ENCODE peak calls at places on chromosomes 11 and 22, in four cellular contexts. P is thoracic aorta, C is HCT116, I is hepatocyte. U is an unnamed sample. For H3K9me3, the result is how much of the 10 kb centered on the place peaks cover.

GRCh38 chr22:45891471-45891995 is 85.4 kb downstream of the WNT7B start:
- DNase-seq in C (no peak), P (no peak), I (no peak), U (no peak)

GRCh38 chr11:110438017-110438416 is 8.3 kb downstream of the FDX1 start:
- DNase-seq in C (no peak), I (no peak), P (no peak), U (no peak)

GRCh38 chr11:61959026-61959608 is 8.3 kb downstream of the FTH1 start:
- DNase-seq in P (no peak), I (no peak), C (no peak), U (no peak)

GRCh38 chr22:22720201-22720723 is 75.8 kb downstream of the GGTLC2 start:
- DNase-seq in C (peak), I (peak), P (no peak), U (peak)

GRCh38 chr11:75557649-75558494 is 4.2 kb upstream of the SERPINH1 start:
- DNase-seq in P (no peak), I (peak), C (no peak), U (no peak)

GRCh38 chr11:48036466-48036865 is 56.1 kb downstream of the PTPRJ start:
- DNase-seq in C (no peak), I (no peak), P (no peak), U (no peak)

GRCh38 chr11:127037001-127037400 is 36.4 kb upstream of the KIRREL3 start:
- DNase-seq in I (no peak), P (no peak), C (no peak), U (no peak)

GRCh38 chr22:39087881-39088687 is 9.0 kb upstream of the APOBEC3H start:
- DNase-seq in I (no peak), C (no peak), P (no peak), U (no peak)

GRCh38 chr11:85787809-85788805 is 22.8 kb downstream of the SYTL2 start:
- DNase-seq in I (peak), P (no peak), C (no peak), U (no peak)

GRCh38 chr11:6968816-6969215 is 42.6 kb downstream of the ZNF215 start:
- DNase-seq in I (no peak), C (no peak), P (no peak), U (no peak)

GRCh38 chr11:282171-282570 is 4.0 kb downstream of the NLRP6 start:
- DNase-seq in I (no peak), P (no peak), C (no peak), U (no peak)

GRCh38 chr11:128026596-128026995 is 560.8 kb downstream of the ETS1 start:
- DNase-seq in P (peak), I (peak), C (no peak), U (no peak)

GRCh38 chr22:45496451-45496941 is 6.2 kb upstream of the FBLN1 start:
- DNase-seq in P (no peak), I (no peak), C (no peak), U (no peak)

GRCh38 chr11:126523441-126523840 is 168.0 kb downstream of the ST3GAL4 start:
- DNase-seq in P (no peak), C (no peak), I (no peak), U (no peak)

GRCh38 chr11:126231725-126232459 is 20.3 kb downstream of the FAM118B start:
- DNase-seq in P (no peak), I (peak), C (no peak), U (no peak)

GRCh38 chr11:86511086-86511551 is 136.4 kb downstream of the CCDC81 start:
- DNase-seq in P (no peak), C (no peak), I (peak), U (no peak)

GRCh38 chr11:102666331-102666957 is 39.1 kb downstream of the MMP27 start:
- DNase-seq in C (peak), I (peak), P (no peak), U (no peak)

GRCh38 chr11:129946256-129946655 is 50.9 kb upstream of the NFRKB start:
- DNase-seq in I (no peak), C (no peak), P (no peak), U (no peak)

GRCh38 chr11:107598225-107599139 is 7.5 kb downstream of the ELMOD1 start:
- DNase-seq in I (peak), P (no peak), C (peak), U (no peak)

GRCh38 chr22:43891360-43892182 is at the start of gene PNPLA5:
- DNase-seq in I (peak), C (no peak), P (no peak), U (peak)

GRCh38 chr11:11973361-11973800 is 35.0 kb downstream of the DKK3 start:
- DNase-seq in C (no peak), P (peak), I (no peak), U (no peak)

GRCh38 chr11:92861641-92862040 is 107.8 kb upstream of the MTNR1B start:
- DNase-seq in P (no peak), I (peak), C (no peak), U (no peak)

GRCh38 chr11:11584446-11584810 is 37.4 kb downstream of the GALNT18 start:
- DNase-seq in P (no peak), I (peak), C (peak), U (no peak)

GRCh38 chr11:128670631-128671030 is 23.2 kb upstream of the FLI1 start:
- DNase-seq in I (no peak), P (no peak), C (no peak), U (no peak)

DNA sequence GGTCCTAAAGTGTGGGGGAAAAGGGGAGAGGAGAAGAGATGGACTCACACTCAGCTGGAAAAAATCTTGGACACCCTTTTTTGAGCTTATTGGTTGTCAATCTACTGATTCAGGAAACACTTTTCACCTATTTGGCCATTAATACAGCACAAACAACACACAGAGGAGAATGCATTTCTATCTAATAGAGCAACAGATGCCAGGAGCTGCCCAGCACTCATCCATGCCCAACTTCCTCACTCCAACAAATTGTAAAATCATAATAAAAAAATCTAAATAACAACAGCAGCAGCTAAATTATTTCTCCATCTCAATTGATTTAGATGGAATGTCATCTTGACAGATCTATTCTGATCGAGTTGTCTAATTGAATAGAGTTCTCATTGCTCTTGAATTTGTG is 628.2 kb downstream of the OPCML start:
- DNase-seq in I (no peak), P (no peak), C (no peak), U (no peak)
- H3K9me3 ChIP-seq in I (under half), P (under half), C (under half), U (under half)

GRCh38 chr22:49210606-49211005 is 617.1 kb downstream of the BRD1 start:
- DNase-seq in I (no peak), C (no peak), P (no peak), U (no peak)
- H3K9me3 ChIP-seq in I (under half), C (under half), P (under half), U (under half)

DNA sequence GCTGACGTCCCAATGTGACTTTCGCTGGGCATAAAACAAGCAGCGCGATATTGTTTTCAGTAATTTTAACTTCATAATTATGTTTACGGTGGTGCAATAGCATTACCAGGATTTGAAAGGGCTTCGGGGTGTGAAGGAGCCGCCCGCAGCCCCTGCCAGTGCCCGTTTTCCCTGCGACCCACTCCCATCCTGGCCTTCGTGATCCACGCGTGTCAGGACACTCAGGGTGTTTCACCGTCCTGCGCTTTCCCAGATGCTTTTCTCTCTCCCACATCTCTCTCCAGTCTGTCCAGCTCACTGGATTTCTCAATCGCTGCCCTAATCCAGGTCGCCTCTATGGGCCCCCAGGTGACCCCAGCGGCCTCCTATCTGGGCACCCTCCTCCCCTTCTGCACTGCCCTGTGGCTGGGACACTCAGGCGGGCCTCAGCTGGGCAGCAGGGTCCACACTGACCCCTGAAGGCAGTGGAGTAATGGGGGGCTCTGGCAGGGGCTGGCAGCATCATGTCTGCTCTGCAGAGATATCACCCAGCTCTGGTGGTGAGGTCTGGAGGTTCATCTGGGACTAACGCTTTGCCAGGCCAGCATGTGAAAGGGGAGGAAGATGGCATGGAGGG is 623.0 kb downstream of the BRD1 start:
- DNase-seq in C (no peak), P (no peak), I (no peak), U (no peak)
- H3K9me3 ChIP-seq in C (under half), P (under half), I (under half), U (under half)

GRCh38 chr11:70838198-70838597 is 414.2 kb downstream of the SHANK2 start:
- DNase-seq in C (no peak), I (no peak), P (no peak), U (no peak)
- H3K9me3 ChIP-seq in C (under half), I (under half), P (under half), U (under half)

GRCh38 chr11:134668076-134668475 is 256.0 kb upstream of the B3GAT1 start:
- DNase-seq in P (no peak), I (no peak), C (no peak), U (no peak)
- H3K9me3 ChIP-seq in P (under half), I (under half), C (under half), U (under half)

DNA sequence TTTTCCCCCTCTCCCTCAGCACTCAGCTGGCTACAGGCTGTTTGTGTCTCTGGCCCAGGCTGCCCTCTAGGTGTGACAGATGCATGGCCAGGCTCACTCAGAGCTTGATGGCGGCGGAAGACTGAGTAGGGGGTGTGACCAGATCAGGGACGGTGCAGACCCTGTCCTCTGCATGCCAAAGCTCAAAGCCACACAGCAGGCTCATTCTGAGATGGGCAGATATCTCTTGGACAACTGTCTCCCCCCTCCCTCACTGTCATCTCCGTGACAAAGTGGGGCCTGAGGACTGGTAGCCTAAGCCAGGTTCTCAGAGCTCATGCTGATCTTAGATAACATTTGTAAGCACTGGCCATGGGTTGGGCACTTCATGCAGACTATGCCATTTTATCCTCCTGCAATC is 231.3 kb downstream of the DSCAML1 start:
- DNase-seq in P (no peak), I (no peak), C (no peak), U (no peak)
- H3K9me3 ChIP-seq in P (under half), I (under half), C (under half), U (under half)

GRCh38 chr11:73597956-73598718 is at the start of gene FAM168A:
- DNase-seq in I (peak), P (peak), C (peak), U (peak)
- H3K9me3 ChIP-seq in I (under half), P (under half), C (under half), U (under half)

GRCh38 chr22:48919187-48919590 is 908.5 kb downstream of the BRD1 start:
- DNase-seq in C (no peak), I (no peak), P (no peak), U (no peak)
- H3K9me3 ChIP-seq in C (under half), I (under half), P (under half), U (under half)